ENCODE peak calls at places on chromosomes 6 and 20, in four cellular contexts. J is CD8-positive, alpha-beta T cell; G is GM23248; D is breast epithelium. Z is an unnamed sample.

GRCh38 chr6:112296122-112296521 is 41.8 kb upstream of the LAMA4 start:
- DNase-seq in J (no peak), G (peak), D (no peak), Z (no peak)

GRCh38 chr6:160154471-160154870 is 32.9 kb downstream of the SLC22A1 start:
- DNase-seq in J (no peak), G (no peak), D (no peak), Z (no peak)

GRCh38 chr6:154535146-154535545 is 24.7 kb upstream of the CNKSR3 start:
- DNase-seq in J (no peak), G (peak), D (no peak), Z (no peak)

GRCh38 chr6:132814716-132815570 is 574 bp downstream of the RPS12 start:
- DNase-seq in J (no peak), G (peak), D (no peak), Z (no peak)

GRCh38 chr6:152423216-152424103 is 213.7 kb downstream of the SYNE1 start:
- DNase-seq in J (no peak), G (no peak), D (no peak), Z (no peak)

GRCh38 chr6:227812-228338 is 64.4 kb upstream of the DUSP22 start:
- DNase-seq in J (no peak), G (no peak), D (no peak), Z (no peak)

GRCh38 chr20:62662422-62662821 is 20.1 kb downstream of the SLCO4A1 start:
- DNase-seq in J (no peak), G (peak), D (no peak), Z (no peak)

GRCh38 chr6:169158750-169159149 is 94.9 kb downstream of the THBS2 start:
- DNase-seq in J (no peak), G (no peak), D (no peak), Z (no peak)

GRCh38 chr6:47992805-47993204 is 118.2 kb downstream of the PTCHD4 start:
- DNase-seq in J (no peak), G (no peak), D (no peak), Z (no peak)

GRCh38 chr6:132819405-132820145 is 5.2 kb downstream of the RPS12 start:
- DNase-seq in J (no peak), G (peak), D (no peak), Z (no peak)

GRCh38 chr20:8757146-8757545 is 311.7 kb upstream of the PLCB4 start:
- DNase-seq in J (no peak), G (peak), D (no peak), Z (no peak)
- H3K27ac ChIP-seq in J (no peak), G (peak), D (no peak), Z (no peak)

GRCh38 chr20:52889225-52889624 is 82.9 kb upstream of the TSHZ2 start:
- DNase-seq in J (no peak), G (peak), D (no peak), Z (no peak)
- H3K27ac ChIP-seq in J (no peak), G (no peak), D (no peak), Z (no peak)

GRCh38 chr6:4612636-4613171 is 163.5 kb upstream of the CDYL start:
- DNase-seq in J (no peak), G (peak), D (no peak), Z (no peak)
- H3K27ac ChIP-seq in J (no peak), G (peak), D (peak), Z (no peak)

DNA sequence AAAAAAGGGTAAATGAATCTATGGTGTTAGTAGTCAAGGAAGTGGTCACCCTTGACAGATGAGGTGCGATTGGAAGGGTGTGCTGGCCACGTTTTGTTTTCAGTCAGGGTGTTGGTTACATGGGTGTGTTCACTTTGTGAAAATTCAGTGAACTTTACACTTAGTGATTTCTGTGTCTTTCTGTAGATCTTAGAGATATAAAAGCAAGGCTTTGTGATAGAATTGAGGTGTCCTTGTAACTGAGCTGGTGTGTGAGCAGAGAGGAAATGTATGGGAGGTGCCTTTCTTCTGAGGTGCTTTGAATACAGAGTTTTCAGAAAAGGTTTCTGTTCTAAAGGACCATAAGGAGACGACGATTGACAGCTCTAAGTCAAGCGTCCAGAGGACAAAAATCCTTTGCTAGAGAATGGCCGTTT is 90.5 kb downstream of the SAMD3 start:
- DNase-seq in J (peak), G (no peak), D (no peak), Z (no peak)
- H3K27ac ChIP-seq in J (peak), G (no peak), D (no peak), Z (no peak)

DNA sequence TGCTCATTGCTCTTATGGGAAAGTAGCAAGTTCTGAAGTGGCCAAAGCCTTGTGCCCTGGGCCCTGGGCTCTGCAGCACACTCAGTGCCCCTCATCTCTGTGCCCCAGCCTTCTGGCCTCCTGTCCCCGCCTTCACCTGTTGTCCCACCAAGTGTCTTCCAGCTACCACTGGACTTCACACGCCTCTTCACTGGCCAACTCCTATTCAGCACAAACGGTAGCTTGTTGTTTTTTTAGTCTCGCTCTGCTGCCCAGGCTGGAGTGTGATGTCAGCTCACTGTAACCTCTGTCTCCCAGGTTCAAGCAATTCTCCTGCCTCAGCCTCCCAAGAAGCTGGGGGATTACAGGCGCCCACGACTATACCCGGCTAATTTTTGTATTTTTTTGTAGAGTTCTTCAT is 4.8 kb downstream of the CCHCR1 start:
- DNase-seq in J (no peak), G (no peak), D (no peak), Z (no peak)
- H3K27ac ChIP-seq in J (no peak), G (no peak), D (no peak), Z (no peak)

GRCh38 chr6:44044154-44044539 is 83.1 kb downstream of the MRPL14 start:
- DNase-seq in J (no peak), G (no peak), D (no peak), Z (no peak)
- H3K27ac ChIP-seq in J (no peak), G (peak), D (peak), Z (peak)

GRCh38 chr6:3345836-3346235 is 87.1 kb downstream of the PSMG4 start:
- DNase-seq in J (no peak), G (no peak), D (no peak), Z (no peak)
- H3K27ac ChIP-seq in J (no peak), G (no peak), D (no peak), Z (no peak)

DNA sequence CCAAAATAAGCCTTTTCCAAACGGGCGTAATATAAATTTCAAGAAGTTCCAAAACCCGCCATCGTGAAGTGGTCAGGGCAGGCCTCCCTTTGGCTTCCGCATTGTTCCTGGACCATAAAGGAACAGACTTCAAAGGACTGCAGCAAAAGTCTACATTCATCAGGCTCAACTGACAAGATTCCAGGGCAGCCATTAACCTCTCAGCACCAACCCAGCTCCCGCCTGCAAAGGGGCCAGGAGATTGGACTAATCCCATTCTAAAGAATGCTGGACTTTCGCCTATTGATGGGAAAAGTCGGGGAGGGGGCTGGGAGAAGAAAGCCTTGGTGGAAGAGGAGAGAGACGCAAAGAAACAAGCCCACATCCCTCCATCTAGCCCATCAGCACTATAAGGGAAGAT is 18.1 kb downstream of the JAG1 start:
- DNase-seq in J (no peak), G (no peak), D (no peak), Z (no peak)
- H3K27ac ChIP-seq in J (no peak), G (no peak), D (peak), Z (no peak)

DNA sequence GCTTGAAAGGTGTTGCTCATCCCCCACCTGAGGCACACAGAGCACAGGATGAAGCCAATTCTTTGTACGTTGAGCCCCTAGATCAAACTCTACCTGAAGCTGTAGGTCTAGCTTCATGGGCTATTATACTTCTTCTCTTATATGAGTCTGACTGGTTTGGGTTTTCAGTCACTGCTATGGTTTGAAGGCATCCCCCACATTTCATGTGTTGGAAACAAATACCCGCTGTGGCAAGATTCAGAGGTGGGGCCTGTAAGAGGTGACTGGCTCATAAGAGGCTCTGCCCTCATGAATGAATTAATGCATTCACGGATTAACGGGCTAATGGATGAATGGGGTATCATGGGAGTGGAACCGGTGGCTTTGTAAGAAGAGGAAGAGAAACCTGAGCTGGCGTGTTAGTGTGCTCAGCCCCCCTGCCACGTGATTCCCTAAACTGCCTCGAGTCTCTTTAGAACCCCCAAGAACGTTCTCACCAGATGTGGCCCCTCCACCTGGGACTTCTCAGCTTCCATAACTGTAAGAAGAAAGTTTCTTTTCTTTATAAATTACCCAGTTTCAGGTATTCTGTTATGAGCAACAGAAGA is 39.2 kb downstream of the PREX1 start:
- DNase-seq in J (no peak), G (no peak), D (no peak), Z (no peak)
- H3K27ac ChIP-seq in J (no peak), G (no peak), D (peak), Z (no peak)

Z was measured in caudate nucleus.